ENCODE peak calls at places on chromosomes 6 and 20, in six cellular contexts. P, D, W, Y, M and K are unnamed samples.

GRCh38 chr20:21096321-21097043 is 9.7 kb downstream of the LINC00237 start:
- DNase-seq in P (peak), D (no peak), W (no peak), Y (peak), M (peak), K (peak)

GRCh38 chr20:53711333-53712211 is 117.9 kb upstream of the ZNF217 start:
- DNase-seq in P (no peak), D (no peak), W (no peak), Y (no peak), M (no peak), K (no peak)

GRCh38 chr6:130516604-130517003 is 150.8 kb downstream of the TMEM200A start:
- DNase-seq in P (no peak), D (no peak), W (no peak), Y (no peak), M (no peak), K (no peak)

GRCh38 chr6:25138024-25138696 is 141.0 kb upstream of the CARMIL1 start:
- DNase-seq in P (peak), D (peak), W (peak), Y (peak), M (peak), K (peak)

GRCh38 chr6:20464041-20464440 is 62.4 kb downstream of the E2F3 start:
- DNase-seq in P (no peak), D (no peak), W (no peak), Y (no peak), M (no peak), K (no peak)

GRCh38 chr6:146028250-146028789 is 542 bp upstream of the GRM1 start:
- DNase-seq in P (no peak), D (no peak), W (peak), Y (no peak), M (no peak), K (no peak)

GRCh38 chr20:54643761-54644160 is 168.4 kb downstream of the DOK5 start:
- DNase-seq in P (no peak), D (no peak), W (no peak), Y (no peak), M (no peak), K (no peak)

GRCh38 chr20:10467985-10468845 is 33.1 kb downstream of the SLX4IP start:
- DNase-seq in P (no peak), D (no peak), W (no peak), Y (no peak), M (no peak), K (no peak)

GRCh38 chr6:108689279-108690161 is 128.8 kb downstream of the FOXO3 start:
- DNase-seq in P (peak), D (no peak), W (peak), Y (peak), M (no peak), K (no peak)